ENCODE peak calls at places on chromosomes 5 and 9, in six cellular contexts. U is right lobe of liver, O is heart right ventricle, Z is transverse colon, S is choroid plexus epithelial cell, A is PC-9. J is an unnamed sample.

GRCh38 chr5:26881901-26882300 is 156.5 kb downstream of the CDH9 start:
- DNase-seq in U (no peak), O (no peak), Z (no peak), S (no peak), A (no peak), J (no peak)

GRCh38 chr5:5882706-5883105 is 460.2 kb downstream of the ICE1 start:
- DNase-seq in U (no peak), O (no peak), Z (no peak), S (no peak), A (no peak), J (no peak)

GRCh38 chr5:66958984-66959641 is 237.5 kb downstream of the CD180 start:
- DNase-seq in U (peak), O (peak), Z (no peak), S (peak), A (peak), J (peak)

GRCh38 chr9:34992376-34992951 is 2.9 kb downstream of the DNAJB5 start:
- DNase-seq in U (no peak), O (peak), Z (peak), S (peak), A (no peak), J (peak)

GRCh38 chr9:122134822-122135528 is 24.6 kb downstream of the NDUFA8 start:
- DNase-seq in U (no peak), O (no peak), Z (no peak), S (no peak), A (no peak), J (peak)

GRCh38 chr9:90921104-90921503 is 119.5 kb downstream of the SYK start:
- DNase-seq in U (peak), O (peak), Z (peak), S (no peak), A (no peak), J (peak)

GRCh38 chr9:101028346-101029299 is at the start of gene PLPPR1:
- DNase-seq in U (peak), O (no peak), Z (peak), S (peak), A (no peak), J (peak)

GRCh38 chr5:168707646-168708300 is 128.6 kb upstream of the PANK3 start:
- DNase-seq in U (peak), O (no peak), Z (no peak), S (no peak), A (no peak), J (no peak)

GRCh38 chr9:20340161-20340861 is 282.0 kb downstream of the MLLT3 start:
- DNase-seq in U (no peak), O (no peak), Z (no peak), S (peak), A (no peak), J (no peak)

GRCh38 chr9:132670359-132670815 is at the start of gene GTF3C4:
- DNase-seq in U (peak), O (peak), Z (peak), S (peak), A (peak), J (peak)

GRCh38 chr5:54520438-54520846 is 2.9 kb downstream of the SNX18 start:
- DNase-seq in U (peak), O (peak), Z (no peak), S (peak), A (no peak), J (peak)

GRCh38 chr5:172713113-172713808 is 57.7 kb downstream of the DUSP1 start:
- DNase-seq in U (peak), O (peak), Z (peak), S (peak), A (no peak), J (peak)

GRCh38 chr9:16828335-16829281 is 41.9 kb downstream of the BNC2 start:
- DNase-seq in U (no peak), O (peak), Z (peak), S (peak), A (no peak), J (peak)

GRCh38 chr9:7828344-7828743 is 28.8 kb upstream of the DMAC1 start:
- DNase-seq in U (no peak), O (no peak), Z (no peak), S (no peak), A (no peak), J (no peak)

GRCh38 chr9:19934301-19934868 is 145.5 kb upstream of the SLC24A2 start:
- DNase-seq in U (peak), O (peak), Z (peak), S (peak), A (no peak), J (peak)

GRCh38 chr9:27528278-27528885 is 1.2 kb downstream of the MOB3B start:
- DNase-seq in U (peak), O (peak), Z (peak), S (peak), A (no peak), J (peak)

GRCh38 chr9:135216236-135216635 is 128.8 kb downstream of the OLFM1 start:
- DNase-seq in U (no peak), O (no peak), Z (no peak), S (no peak), A (no peak), J (no peak)

GRCh38 chr9:88280816-88281382 is 107.3 kb upstream of the SPIN1 start:
- DNase-seq in U (peak), O (no peak), Z (no peak), S (no peak), A (peak), J (peak)

GRCh38 chr5:95238560-95239325 is 46.2 kb downstream of the MCTP1 start:
- DNase-seq in U (no peak), O (no peak), Z (no peak), S (peak), A (no peak), J (peak)

GRCh38 chr9:38692707-38693106 is 27.2 kb downstream of the FAM240B start:
- DNase-seq in U (no peak), O (no peak), Z (no peak), S (no peak), A (no peak), J (no peak)

GRCh38 chr9:136931615-136932130 is 12.9 kb downstream of the FBXW5 start:
- DNase-seq in U (no peak), O (no peak), Z (no peak), S (no peak), A (no peak), J (no peak)

GRCh38 chr9:134050726-134051125 is 17.1 kb downstream of the BRD3 start:
- DNase-seq in U (no peak), O (no peak), Z (no peak), S (no peak), A (no peak), J (no peak)

GRCh38 chr5:178307266-178308045 is 74.9 kb upstream of the PHYKPL start:
- DNase-seq in U (peak), O (no peak), Z (no peak), S (no peak), A (no peak), J (no peak)

GRCh38 chr5:34685485-34686197 is 29.5 kb downstream of the RAI14 start:
- DNase-seq in U (no peak), O (no peak), Z (no peak), S (peak), A (no peak), J (peak)

GRCh38 chr9:124214116-124214515 is 43.6 kb upstream of the NEK6 start:
- DNase-seq in U (peak), O (no peak), Z (no peak), S (no peak), A (no peak), J (no peak)

GRCh38 chr5:88952344-88952743 is 69.4 kb upstream of the MEF2C start:
- DNase-seq in U (no peak), O (no peak), Z (no peak), S (peak), A (no peak), J (peak)

GRCh38 chr5:61450170-61450815 is 118.2 kb downstream of the ZSWIM6 start:
- DNase-seq in U (no peak), O (no peak), Z (no peak), S (peak), A (peak), J (peak)

GRCh38 chr9:127204771-127205470 is 59.7 kb upstream of the GARNL3 start:
- DNase-seq in U (no peak), O (no peak), Z (no peak), S (peak), A (no peak), J (peak)

GRCh38 chr9:121692606-121693505 is 41.4 kb downstream of the DAB2IP start:
- DNase-seq in U (no peak), O (no peak), Z (no peak), S (no peak), A (peak), J (peak)

DNA sequence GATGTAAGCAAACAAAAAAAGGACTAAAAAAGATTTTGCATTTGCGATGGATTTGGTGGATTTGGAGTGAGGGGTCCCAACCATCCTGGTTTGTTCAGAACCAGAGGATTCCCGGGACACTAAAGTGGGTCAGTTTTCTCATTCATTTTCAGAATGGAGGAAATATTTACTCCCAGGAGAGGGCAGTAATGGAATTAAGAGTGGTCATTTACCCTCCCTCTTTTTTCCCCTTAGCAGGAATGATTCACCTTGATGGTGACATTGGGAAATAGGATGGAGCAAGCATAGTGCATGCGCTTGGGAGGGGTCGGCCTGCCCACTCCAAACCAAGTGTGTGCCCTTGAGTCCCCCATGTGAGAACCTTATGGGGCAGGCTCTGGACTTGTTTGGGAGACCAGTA is 164.2 kb upstream of the PUM3 start:
- DNase-seq in U (no peak), O (no peak), Z (no peak), S (no peak), A (no peak), J (no peak)
- TF ChIP-seq CTCF in U (no peak), O (no peak), Z (no peak), S (no peak), A (no peak), J (no peak)

GRCh38 chr9:70408393-70409040 is 5.9 kb downstream of the KLF9 start:
- DNase-seq in U (no peak), O (no peak), Z (no peak), S (no peak), A (no peak), J (peak)
- H3K4me3 ChIP-seq in U (no peak), O (no peak), Z (no peak), S (peak), A (no peak), J (no peak)

GRCh38 chr5:80204808-80205614 is 50.8 kb downstream of the SERINC5 start:
- DNase-seq in U (peak), O (peak), Z (no peak), S (peak), A (no peak), J (no peak)
- TF ChIP-seq CTCF in U (no peak), O (no peak), Z (no peak), S (peak), A (no peak), J (no peak)

GRCh38 chr9:77606526-77606925 is 41.6 kb downstream of the GNA14 start:
- DNase-seq in U (no peak), O (no peak), Z (no peak), S (no peak), A (no peak), J (no peak)
- H3K4me3 ChIP-seq in U (no peak), O (no peak), Z (no peak), S (no peak), A (no peak), J (no peak)

J was measured in cardiac fibroblast.